ENCODE peak calls at places on chromosomes 16 and 17, in nine cellular contexts. L, Z, N, E, D, G, B, Q and C are unnamed samples.

GRCh38 chr17:7060165-7060890 is 16.4 kb upstream of the SLC16A11 start:
- DNase-seq in L (peak), Z (no peak), N (no peak), E (no peak), D (no peak), G (no peak), B (no peak), Q (no peak), C (no peak)

GRCh38 chr17:76867578-76868175 is 527 bp upstream of the MGAT5B start:
- DNase-seq in L (peak), Z (no peak), N (no peak), E (no peak), D (no peak), G (peak), B (no peak), Q (no peak), C (no peak)

GRCh38 chr16:56491657-56492261 is 28.1 kb downstream of the BBS2 start:
- DNase-seq in L (no peak), Z (no peak), N (no peak), E (no peak), D (no peak), G (no peak), B (no peak), Q (no peak), C (no peak)

GRCh38 chr16:66416136-66416535 is 11.0 kb upstream of the BEAN1 start:
- DNase-seq in L (peak), Z (no peak), N (no peak), E (no peak), D (no peak), G (no peak), B (no peak), Q (no peak), C (no peak)

GRCh38 chr17:41734139-41734948 is at the start of gene HAP1:
- DNase-seq in L (peak), Z (no peak), N (peak), E (no peak), D (peak), G (peak), B (peak), Q (no peak), C (no peak)

GRCh38 chr16:12572316-12572985 is 231.2 kb downstream of the CPPED1 start:
- DNase-seq in L (no peak), Z (no peak), N (no peak), E (no peak), D (peak), G (no peak), B (no peak), Q (no peak), C (no peak)

GRCh38 chr16:88062341-88062861 is 111.2 kb downstream of the BANP start:
- DNase-seq in L (no peak), Z (peak), N (peak), E (no peak), D (peak), G (peak), B (peak), Q (no peak), C (peak)

GRCh38 chr16:81996664-81997529 is 14.4 kb downstream of the SDR42E1 start:
- DNase-seq in L (peak), Z (no peak), N (no peak), E (no peak), D (no peak), G (no peak), B (peak), Q (no peak), C (no peak)

GRCh38 chr16:90027611-90028010 is 8.4 kb upstream of the DBNDD1 start:
- DNase-seq in L (no peak), Z (no peak), N (no peak), E (no peak), D (no peak), G (no peak), B (no peak), Q (no peak), C (no peak)

GRCh38 chr17:34580685-34581445 is 1.5 kb downstream of the TMEM132E start:
- DNase-seq in L (no peak), Z (no peak), N (no peak), E (no peak), D (peak), G (peak), B (no peak), Q (no peak), C (no peak)

GRCh38 chr16:3087243-3087791 is 11.8 kb downstream of the ZSCAN10 start:
- DNase-seq in L (no peak), Z (peak), N (no peak), E (no peak), D (no peak), G (no peak), B (no peak), Q (no peak), C (peak)
- H3K4me3 ChIP-seq in L (no peak), Z (peak), N (no peak), E (no peak), D (no peak), G (no peak), B (no peak), Q (no peak), C (peak)

DNA sequence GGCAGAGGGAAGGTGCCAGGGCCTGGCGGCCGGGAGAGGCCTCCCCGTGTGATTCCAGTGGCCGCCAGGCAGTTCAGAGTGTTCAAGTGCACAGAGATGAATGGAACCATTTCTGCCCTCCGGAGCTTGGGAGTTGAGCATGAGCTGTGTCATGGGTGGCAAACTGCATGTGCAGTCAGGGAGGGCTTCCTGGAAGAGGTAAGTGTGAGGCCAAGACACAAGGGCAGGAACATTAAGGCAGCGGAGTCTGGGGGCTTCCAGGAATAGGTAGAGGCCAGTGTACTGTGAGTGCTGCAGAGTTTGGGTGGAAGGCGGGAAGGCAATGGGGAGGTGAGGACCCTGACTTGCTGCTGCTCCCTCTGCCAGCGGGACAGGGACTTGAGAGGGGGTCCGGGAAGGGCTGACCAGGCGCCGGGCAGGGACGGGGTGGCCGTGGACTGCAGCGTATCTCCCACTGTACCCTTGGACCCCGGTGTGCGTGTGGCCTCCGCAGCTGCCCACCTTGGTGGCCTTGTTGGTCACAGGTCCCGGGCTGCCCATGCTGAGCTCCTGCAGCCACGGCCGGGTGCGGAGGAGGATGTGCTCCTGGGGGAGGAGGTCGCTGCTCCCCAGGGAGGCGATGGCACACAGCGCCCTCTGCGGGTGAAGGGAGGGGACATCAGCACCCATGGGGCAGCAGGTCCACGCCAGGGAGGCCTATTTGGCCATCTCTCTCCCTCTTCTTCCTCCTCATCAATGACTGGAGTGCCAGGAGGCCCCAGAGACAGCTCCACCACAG is 7.5 kb upstream of the CEP131 start:
- DNase-seq in L (no peak), Z (no peak), N (no peak), E (no peak), D (no peak), G (peak), B (no peak), Q (no peak), C (no peak)
- H3K4me3 ChIP-seq in L (no peak), Z (no peak), N (no peak), E (no peak), D (no peak), G (no peak), B (no peak), Q (no peak), C (no peak)

DNA sequence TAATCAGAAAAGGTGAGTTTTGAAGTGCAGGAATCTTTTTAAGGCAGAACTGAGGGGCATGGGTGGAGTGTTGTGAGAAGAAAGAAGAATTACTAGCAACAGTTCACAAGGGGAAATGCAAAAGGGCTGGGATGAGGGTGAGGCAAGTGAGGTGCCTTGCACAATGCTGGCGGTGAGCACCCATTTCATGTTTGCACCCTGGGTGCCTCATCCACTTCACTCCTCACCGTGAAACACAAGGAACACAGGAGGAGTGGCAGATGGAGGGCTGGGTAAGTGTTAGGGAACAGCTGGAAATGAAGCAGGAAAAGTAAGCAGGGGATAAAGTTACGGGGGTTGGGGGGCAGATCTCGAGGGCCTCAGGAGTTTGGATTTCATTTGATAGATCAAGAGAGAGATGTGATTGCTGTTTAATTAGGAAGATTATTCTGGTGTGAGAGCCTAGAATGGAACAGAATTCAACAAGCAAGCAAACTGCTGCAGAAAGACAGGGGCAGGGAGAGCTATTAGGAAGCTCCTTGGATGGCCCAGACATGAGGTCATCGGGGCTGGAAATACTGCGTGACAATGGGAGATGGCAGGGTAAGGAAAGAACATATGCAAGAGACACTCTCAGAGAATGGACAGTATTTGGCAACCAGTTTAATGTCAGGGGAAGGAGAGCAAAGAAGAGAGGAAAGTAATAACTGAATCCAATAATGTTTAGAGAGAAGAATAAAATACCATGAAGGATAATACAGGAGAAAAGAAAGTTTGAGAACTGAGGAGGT is 8.3 kb upstream of the HEATR6 start:
- DNase-seq in L (no peak), Z (no peak), N (no peak), E (no peak), D (no peak), G (no peak), B (no peak), Q (no peak), C (no peak)
- H3K4me3 ChIP-seq in L (no peak), Z (peak), N (no peak), E (no peak), D (no peak), G (no peak), B (no peak), Q (no peak), C (no peak)

GRCh38 chr16:28616636-28617035 is 6.8 kb upstream of the SULT1A1 start:
- DNase-seq in L (no peak), Z (no peak), N (no peak), E (no peak), D (no peak), G (no peak), B (no peak), Q (no peak), C (no peak)

GRCh38 chr16:28623172-28623711 is 13.4 kb upstream of the SULT1A1 start:
- DNase-seq in L (peak), Z (peak), N (peak), E (peak), D (peak), G (no peak), B (no peak), Q (peak), C (peak)

GRCh38 chr16:28621756-28622155 is 11.9 kb upstream of the SULT1A1 start:
- DNase-seq in L (no peak), Z (no peak), N (no peak), E (no peak), D (no peak), G (no peak), B (no peak), Q (no peak), C (no peak)
- H3K4me3 ChIP-seq in L (no peak), Z (no peak), N (no peak), E (no peak), D (no peak), G (no peak), B (no peak), Q (no peak), C (no peak)

GRCh38 chr16:49859139-49859947 is 3.4 kb upstream of the ZNF423 start:
- DNase-seq in L (no peak), Z (peak), N (peak), E (peak), D (peak), G (no peak), B (peak), Q (no peak), C (peak)
- H3K4me3 ChIP-seq in L (no peak), Z (peak), N (peak), E (peak), D (peak), G (no peak), B (peak), Q (no peak), C (peak)

GRCh38 chr16:35150805-35151312 is 1691.4 kb downstream of the TP53TG3F start:
- DNase-seq in L (no peak), Z (no peak), N (no peak), E (no peak), D (no peak), G (no peak), B (no peak), Q (no peak), C (no peak)
- H3K4me3 ChIP-seq in L (no peak), Z (no peak), N (no peak), E (no peak), D (no peak), G (no peak), B (no peak), Q (no peak), C (no peak)